ENCODE peak calls at places on chromosomes 3 and 15, in eight cellular contexts. M is heart right ventricle, O is adrenal gland, K is hepatocyte, Z is foreskin fibroblast, T is pancreas, I is Peyer's patch, X is PC-3. N is an unnamed sample.

GRCh38 chr15:28881170-28881569 is 4.6 kb upstream of the APBA2 start:
- DNase-seq in Z (peak; percentile 65), T (no peak), M (no peak), K (no peak), I (no peak), O (no peak), X (peak; percentile 26), N (peak; percentile 6)

GRCh38 chr3:52423214-52423613 is 21.7 kb downstream of the SEMA3G start:
- DNase-seq in T (no peak), M (no peak), I (no peak), K (no peak), X (no peak), Z (no peak), O (peak; percentile 3), N (no peak)

GRCh38 chr3:159977295-159977694 is 11.3 kb upstream of the IL12A start:
- DNase-seq in Z (no peak), O (no peak), I (no peak), K (peak; percentile 48), X (no peak), M (no peak), T (no peak), N (no peak)

GRCh38 chr3:189041482-189042090 is 130.2 kb upstream of the TPRG1 start:
- DNase-seq in X (peak; percentile 75), M (no peak), Z (peak; percentile 41), I (peak; percentile 49), K (peak; percentile 44), T (peak; percentile 53), O (peak; percentile 42), N (peak; percentile 80)

GRCh38 chr3:98612587-98612986 is 19.2 kb upstream of the CPOX start:
- DNase-seq in K (peak; percentile 20), X (peak; percentile 44), T (no peak), Z (no peak), I (no peak), O (no peak), M (peak; percentile 12), N (peak; percentile 70)

GRCh38 chr3:68256635-68257034 is 602.2 kb upstream of the SUCLG2 start:
- DNase-seq in I (no peak), T (no peak), O (peak; percentile 12), Z (no peak), K (peak; percentile 13), M (no peak), X (peak; percentile 1), N (peak; percentile 2)

GRCh38 chr15:50816191-50816590 is 50.7 kb upstream of the SPPL2A start:
- DNase-seq in M (no peak), T (no peak), X (peak; percentile 82), K (no peak), I (peak; percentile 63), Z (no peak), O (no peak), N (peak; percentile 82)

GRCh38 chr15:40358492-40359353 is 704 bp downstream of the DISP2 start:
- DNase-seq in O (no peak), T (no peak), I (no peak), Z (no peak), K (no peak), X (peak; percentile 27), M (no peak), N (no peak)

GRCh38 chr3:160968731-160969130 is 136.4 kb downstream of the B3GALNT1 start:
- DNase-seq in Z (peak; percentile 28), K (no peak), O (no peak), M (no peak), T (no peak), X (no peak), I (no peak), N (no peak)

GRCh38 chr15:88894819-88895767 is at the start of gene HAPLN3:
- DNase-seq in I (no peak), O (peak; percentile 25), M (peak; percentile 40), T (no peak), K (peak; percentile 70), X (no peak), Z (peak; percentile 73), N (peak; percentile 53)
- H3K4me3 ChIP-seq in I (peak within 1 kb of the TSS; percentile 61), O (peak within 1 kb of the TSS; percentile 54), M (peak within 1 kb of the TSS; percentile 42), T (peak within 1 kb of the TSS; percentile 51), K (peak within 1 kb of the TSS; percentile 41), X (no peak within 1 kb of the TSS), Z (peak within 1 kb of the TSS; percentile 54), N (peak within 1 kb of the TSS; percentile 49)

GRCh38 chr3:185784317-185784716 is 40.5 kb downstream of the IGF2BP2 start:
- DNase-seq in O (no peak), I (no peak), T (no peak), M (no peak), X (no peak), Z (no peak), K (no peak), N (no peak)

GRCh38 chr3:185779461-185779860 is 45.4 kb downstream of the IGF2BP2 start:
- DNase-seq in M (no peak), O (no peak), K (no peak), I (no peak), Z (no peak), X (peak; percentile 92), T (no peak), N (no peak)

GRCh38 chr3:185778821-185779220 is 46.0 kb downstream of the IGF2BP2 start:
- DNase-seq in M (no peak), T (no peak), Z (no peak), O (no peak), K (no peak), I (no peak), X (no peak), N (no peak)

GRCh38 chr3:185778069-185778468 is 46.8 kb downstream of the IGF2BP2 start:
- DNase-seq in K (no peak), M (no peak), T (no peak), X (no peak), I (no peak), O (no peak), Z (no peak), N (no peak)

DNA sequence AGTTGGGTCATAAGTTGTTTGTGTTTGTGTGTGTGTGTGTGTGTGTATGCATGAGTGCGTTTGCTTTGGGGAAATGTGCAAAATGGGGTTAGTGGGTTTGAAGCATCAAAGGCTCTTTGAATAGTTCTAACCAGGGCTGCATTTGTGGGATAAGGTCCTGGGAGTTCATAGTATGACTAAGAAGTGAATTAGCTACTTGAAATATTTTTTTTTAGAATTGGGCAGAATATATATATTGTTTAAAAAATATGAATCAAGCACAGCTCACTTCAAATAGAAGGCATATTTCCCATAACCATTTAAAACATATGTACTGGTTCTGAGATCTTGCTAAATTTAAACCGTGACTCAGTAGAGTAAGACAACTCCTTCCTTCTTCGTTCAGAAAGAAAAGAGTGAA is 43.1 kb downstream of the IGF2BP2 start:
- DNase-seq in I (no peak), M (no peak), X (peak; percentile 86), T (no peak), K (no peak), O (no peak), Z (peak; percentile 79), N (no peak)
- TF ChIP-seq CTCF in I (no peak), M (no peak), X (no peak), T (no peak), K (no peak), O (no peak), Z (no peak), N (no peak)

GRCh38 chr3:179021119-179021903 is 50.3 kb downstream of the ZMAT3 start:
- DNase-seq in X (no peak), K (no peak), I (no peak), O (no peak), M (no peak), T (no peak), Z (no peak), N (no peak)

GRCh38 chr3:179020112-179020511 is 51.5 kb downstream of the ZMAT3 start:
- DNase-seq in X (no peak), I (no peak), T (no peak), O (no peak), Z (no peak), M (no peak), K (no peak), N (no peak)

GRCh38 chr3:179015551-179016020 is 56.0 kb downstream of the ZMAT3 start:
- DNase-seq in T (peak; percentile 50), Z (peak; percentile 87), I (no peak), K (peak; percentile 84), O (peak; percentile 45), X (peak; percentile 96), M (no peak), N (peak; percentile 79)

GRCh38 chr3:179018808-179019207 is 52.8 kb downstream of the ZMAT3 start:
- DNase-seq in Z (no peak), M (no peak), X (no peak), K (no peak), I (no peak), O (no peak), T (no peak), N (no peak)

GRCh38 chr3:179016979-179017670 is 54.5 kb downstream of the ZMAT3 start:
- DNase-seq in I (no peak), T (no peak), O (no peak), Z (no peak), K (no peak), X (no peak), M (no peak), N (no peak)
- H3K4me3 ChIP-seq in I (no peak overlapping the region), T (no peak overlapping the region), O (no peak overlapping the region), Z (no peak overlapping the region), K (no peak overlapping the region), X (no peak overlapping the region), M (no peak overlapping the region), N (no peak overlapping the region)

GRCh38 chr3:42541079-42541478 is 38.6 kb downstream of the VIPR1 start:
- DNase-seq in M (peak; percentile 38), K (no peak), Z (no peak), I (no peak), T (no peak), O (no peak), X (no peak), N (no peak)

GRCh38 chr3:42546691-42547213 is 35.0 kb downstream of the SEC22C start:
- DNase-seq in Z (no peak), T (no peak), M (no peak), K (no peak), O (no peak), I (no peak), X (no peak), N (no peak)

GRCh38 chr3:42545284-42545900 is 36.4 kb downstream of the SEC22C start:
- DNase-seq in K (no peak), X (no peak), M (no peak), Z (no peak), I (no peak), O (no peak), T (no peak), N (no peak)

GRCh38 chr3:42547401-42547945 is 34.3 kb downstream of the SEC22C start:
- DNase-seq in O (peak; percentile 54), I (peak; percentile 81), T (peak; percentile 76), M (peak; percentile 74), Z (peak; percentile 82), X (peak; percentile 76), K (peak; percentile 82), N (peak; percentile 68)

DNA sequence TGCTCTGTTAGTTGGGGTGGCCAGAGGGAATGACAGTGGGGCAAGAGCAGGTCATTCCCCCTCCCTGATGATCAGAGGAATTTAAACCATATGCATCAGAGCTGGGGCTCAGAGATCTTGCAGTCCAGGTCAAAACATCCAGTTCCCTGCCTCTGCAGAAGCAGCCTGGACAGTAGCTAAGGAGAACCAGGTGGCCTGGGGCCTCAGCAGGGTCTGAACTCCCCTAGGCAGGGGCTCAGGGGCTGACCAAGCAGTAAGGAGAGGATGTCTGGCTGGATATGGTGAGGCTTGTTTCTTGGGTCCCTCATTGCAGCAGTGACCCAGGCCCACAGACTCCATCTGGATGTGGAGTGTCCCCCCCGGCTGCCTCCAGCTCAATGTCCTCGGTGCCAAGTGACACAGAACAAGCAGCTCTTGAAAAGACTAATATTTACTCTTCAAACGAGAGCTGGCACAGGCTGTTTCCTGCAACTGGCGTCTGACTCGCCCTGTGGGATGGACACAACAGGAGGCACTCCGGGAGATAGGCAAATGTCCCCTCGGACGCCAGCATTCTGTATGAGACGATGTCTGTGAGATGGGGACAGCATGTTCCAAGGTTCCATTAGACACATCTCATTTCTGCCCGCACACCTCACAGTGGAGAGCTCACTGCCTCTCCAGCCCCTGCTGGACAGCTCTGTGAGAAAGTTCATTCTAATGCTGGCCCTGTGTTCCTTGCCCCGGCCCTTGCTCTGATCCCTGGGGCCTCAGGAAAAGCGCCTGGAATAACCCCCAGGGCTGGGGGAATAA is 37.1 kb downstream of the SEC22C start:
- DNase-seq in O (no peak), K (peak; percentile 39), Z (peak; percentile 57), M (peak; percentile 36), T (peak; percentile 75), I (peak; percentile 67), X (peak; percentile 72), N (no peak)
- TF ChIP-seq CTCF in O (peak; percentile 6), K (no peak), Z (no peak), M (peak; percentile 38), T (no peak), I (no peak), X (no peak), N (peak; percentile 17)

N was measured in epithelial cell of esophagus.